ENCODE peak calls at places on chromosomes 4 and X, in five cellular contexts. One of them, this sample, is unnamed. For H3K36me3, the result is how much of the 10 kb centered on the place peaks cover.

GRCh38 chrX:121876316-121876715 is 828.9 kb downstream of the GLUD2 start:
- DNase-seq in prostate gland: no peak
- DNase-seq in testis: no peak
- DNase-seq in thoracic aorta: no peak
- DNase-seq in GM06990: no peak
- DNase-seq in this sample: no peak

GRCh38 chr4:20645231-20645630 is 55.0 kb upstream of the PACRGL start:
- DNase-seq in prostate gland: no peak
- DNase-seq in testis: no peak
- DNase-seq in thoracic aorta: no peak
- DNase-seq in GM06990: no peak
- DNase-seq in this sample: no peak

GRCh38 chrX:138710311-138710791 is 1.2 kb downstream of the FGF13 start:
- DNase-seq in prostate gland: peak
- DNase-seq in testis: peak
- DNase-seq in thoracic aorta: no peak
- DNase-seq in GM06990: no peak
- DNase-seq in this sample: no peak

GRCh38 chr4:121721700-121722099 is 24.9 kb upstream of the ANXA5 start:
- DNase-seq in prostate gland: no peak
- DNase-seq in testis: no peak
- DNase-seq in thoracic aorta: no peak
- DNase-seq in GM06990: no peak
- DNase-seq in this sample: no peak

GRCh38 chr4:51851090-51851936 is 8.4 kb downstream of the DCUN1D4 start:
- DNase-seq in prostate gland: no peak
- DNase-seq in testis: no peak
- DNase-seq in thoracic aorta: no peak
- DNase-seq in GM06990: no peak
- DNase-seq in this sample: no peak

GRCh38 chr4:102935716-102936115 is 66.9 kb downstream of the CISD2 start:
- DNase-seq in prostate gland: no peak
- DNase-seq in testis: no peak
- DNase-seq in thoracic aorta: no peak
- DNase-seq in GM06990: no peak
- DNase-seq in this sample: no peak

GRCh38 chr4:26141916-26142638 is 178.7 kb upstream of the RBPJ start:
- DNase-seq in prostate gland: peak
- DNase-seq in testis: peak
- DNase-seq in thoracic aorta: no peak
- DNase-seq in GM06990: no peak
- DNase-seq in this sample: peak

GRCh38 chr4:176187610-176188009 is 7.8 kb downstream of the SPATA4 start:
- DNase-seq in prostate gland: no peak
- DNase-seq in testis: no peak
- DNase-seq in thoracic aorta: no peak
- DNase-seq in GM06990: no peak
- DNase-seq in this sample: no peak

GRCh38 chrX:26100421-26100920 is 37.7 kb upstream of the MAGEB18 start:
- DNase-seq in prostate gland: no peak
- DNase-seq in testis: no peak
- DNase-seq in thoracic aorta: no peak
- DNase-seq in GM06990: no peak
- DNase-seq in this sample: no peak

GRCh38 chr4:77015390-77015789 is 60.4 kb downstream of the CCNI start:
- DNase-seq in prostate gland: no peak
- DNase-seq in testis: no peak
- DNase-seq in thoracic aorta: no peak
- DNase-seq in GM06990: no peak
- DNase-seq in this sample: no peak
- H3K36me3 ChIP-seq in prostate gland: under half
- H3K36me3 ChIP-seq in testis: under half
- H3K36me3 ChIP-seq in thoracic aorta: under half
- H3K36me3 ChIP-seq in GM06990: under half
- H3K36me3 ChIP-seq in this sample: under half

DNA sequence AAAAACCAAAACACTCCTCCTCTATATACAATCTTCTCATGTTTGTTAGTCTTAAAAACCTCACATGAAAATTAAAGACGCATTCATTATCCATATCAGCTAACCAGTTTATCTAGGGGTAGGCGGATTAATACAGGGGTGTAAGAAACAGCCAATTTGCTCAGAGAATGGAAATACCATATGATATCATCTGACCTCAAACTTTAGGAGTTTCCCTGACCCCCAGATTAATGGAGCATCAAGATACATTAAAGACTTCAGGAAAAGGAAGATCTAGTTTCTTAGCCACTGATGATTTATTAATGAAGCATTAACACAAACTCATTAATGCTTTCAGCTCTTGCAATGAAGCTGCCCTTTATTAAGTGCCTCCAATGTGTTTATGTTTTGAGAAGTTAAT is 67.5 kb downstream of the CAMK2D start:
- DNase-seq in prostate gland: no peak
- DNase-seq in testis: no peak
- DNase-seq in thoracic aorta: no peak
- DNase-seq in GM06990: no peak
- DNase-seq in this sample: no peak
- H3K36me3 ChIP-seq in prostate gland: under half
- H3K36me3 ChIP-seq in testis: under half
- H3K36me3 ChIP-seq in thoracic aorta: under half
- H3K36me3 ChIP-seq in GM06990: under half
- H3K36me3 ChIP-seq in this sample: under half

GRCh38 chr4:87126056-87126455 is 94.4 kb downstream of the KLHL8 start:
- DNase-seq in prostate gland: no peak
- DNase-seq in testis: no peak
- DNase-seq in thoracic aorta: no peak
- DNase-seq in GM06990: no peak
- DNase-seq in this sample: no peak
- H3K36me3 ChIP-seq in prostate gland: under half
- H3K36me3 ChIP-seq in testis: under half
- H3K36me3 ChIP-seq in thoracic aorta: under half
- H3K36me3 ChIP-seq in GM06990: under half
- H3K36me3 ChIP-seq in this sample: under half

GRCh38 chr4:118703118-118703517 is 17.9 kb downstream of the METTL14 start:
- DNase-seq in prostate gland: no peak
- DNase-seq in testis: no peak
- DNase-seq in thoracic aorta: no peak
- DNase-seq in GM06990: no peak
- DNase-seq in this sample: no peak
- H3K36me3 ChIP-seq in prostate gland: under half
- H3K36me3 ChIP-seq in testis: under half
- H3K36me3 ChIP-seq in thoracic aorta: under half
- H3K36me3 ChIP-seq in GM06990: under half
- H3K36me3 ChIP-seq in this sample: under half

GRCh38 chrX:129965166-129965565 is 17.3 kb upstream of the BCORL1 start:
- DNase-seq in prostate gland: no peak
- DNase-seq in testis: no peak
- DNase-seq in thoracic aorta: no peak
- DNase-seq in GM06990: no peak
- DNase-seq in this sample: no peak
- H3K36me3 ChIP-seq in prostate gland: under half
- H3K36me3 ChIP-seq in testis: under half
- H3K36me3 ChIP-seq in thoracic aorta: under half
- H3K36me3 ChIP-seq in GM06990: under half
- H3K36me3 ChIP-seq in this sample: under half

GRCh38 chrX:74277320-74277719 is 26.7 kb upstream of the ZCCHC13 start:
- DNase-seq in prostate gland: no peak
- DNase-seq in testis: no peak
- DNase-seq in thoracic aorta: no peak
- DNase-seq in GM06990: no peak
- DNase-seq in this sample: no peak

GRCh38 chrX:74270393-74270792 is 33.6 kb upstream of the ZCCHC13 start:
- DNase-seq in prostate gland: no peak
- DNase-seq in testis: no peak
- DNase-seq in thoracic aorta: no peak
- DNase-seq in GM06990: no peak
- DNase-seq in this sample: no peak

GRCh38 chrX:74277846-74278245 is 26.1 kb upstream of the ZCCHC13 start:
- DNase-seq in prostate gland: no peak
- DNase-seq in testis: no peak
- DNase-seq in thoracic aorta: no peak
- DNase-seq in GM06990: no peak
- DNase-seq in this sample: no peak

GRCh38 chrX:74272230-74272629 is 31.8 kb upstream of the ZCCHC13 start:
- DNase-seq in prostate gland: no peak
- DNase-seq in testis: no peak
- DNase-seq in thoracic aorta: no peak
- DNase-seq in GM06990: no peak
- DNase-seq in this sample: no peak
- H3K36me3 ChIP-seq in prostate gland: under half
- H3K36me3 ChIP-seq in testis: under half
- H3K36me3 ChIP-seq in thoracic aorta: under half
- H3K36me3 ChIP-seq in GM06990: under half
- H3K36me3 ChIP-seq in this sample: under half

DNA sequence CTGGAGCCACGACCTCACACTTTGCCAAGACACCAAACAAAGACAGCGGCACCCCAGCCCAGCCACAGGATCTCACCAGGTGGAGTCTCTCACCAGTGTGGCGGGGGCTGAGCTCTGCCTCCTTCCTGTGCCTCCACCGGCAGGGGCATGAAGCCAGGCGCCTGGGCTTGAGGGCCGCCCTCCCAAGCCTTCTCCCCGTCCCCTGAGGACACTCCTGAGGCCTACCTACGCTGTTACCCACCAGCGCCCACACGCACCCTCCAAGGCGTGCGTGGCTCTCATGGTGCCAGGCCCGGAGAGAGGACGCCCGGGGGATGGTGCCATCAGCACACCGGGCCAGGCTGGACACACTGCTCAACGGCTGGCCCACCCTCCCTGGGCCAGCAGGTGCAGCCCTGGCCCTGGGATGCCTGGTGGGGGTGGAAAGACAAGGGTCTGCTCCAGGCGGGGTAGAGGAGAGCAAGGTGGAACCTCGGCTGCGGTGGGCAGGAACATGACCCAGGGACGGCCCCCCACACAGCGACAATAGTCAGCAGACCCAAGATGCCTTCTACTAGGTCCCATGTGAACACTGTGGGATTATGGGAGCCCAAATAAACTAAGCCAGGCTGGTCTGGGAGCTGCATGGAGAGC is 22.1 kb downstream of the NELFA start:
- DNase-seq in prostate gland: no peak
- DNase-seq in testis: no peak
- DNase-seq in thoracic aorta: no peak
- DNase-seq in GM06990: no peak
- DNase-seq in this sample: no peak
- H3K36me3 ChIP-seq in prostate gland: under half
- H3K36me3 ChIP-seq in testis: under half
- H3K36me3 ChIP-seq in thoracic aorta: half or more
- H3K36me3 ChIP-seq in GM06990: under half
- H3K36me3 ChIP-seq in this sample: under half

DNA sequence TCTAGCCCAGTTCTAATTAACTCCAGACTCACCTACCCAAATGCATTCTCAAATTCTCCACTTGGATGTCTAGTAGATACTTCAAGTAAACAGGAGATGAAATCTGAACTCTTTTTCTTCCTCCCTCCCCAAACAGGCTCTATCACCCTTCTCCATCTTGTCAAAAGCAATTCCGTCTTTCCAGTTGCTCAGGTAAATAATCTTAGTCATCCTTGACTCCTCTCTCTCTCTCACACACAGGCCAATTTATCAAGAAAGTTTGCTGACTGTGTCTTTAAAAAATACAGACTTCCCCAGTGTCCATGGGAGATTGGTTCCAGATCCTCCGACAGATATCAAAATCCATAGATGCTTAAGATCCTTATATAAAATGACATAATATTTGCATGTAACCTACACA is 12.9 kb downstream of the TXK start:
- DNase-seq in prostate gland: no peak
- DNase-seq in testis: no peak
- DNase-seq in thoracic aorta: no peak
- DNase-seq in GM06990: no peak
- DNase-seq in this sample: no peak
- H3K36me3 ChIP-seq in prostate gland: under half
- H3K36me3 ChIP-seq in testis: under half
- H3K36me3 ChIP-seq in thoracic aorta: under half
- H3K36me3 ChIP-seq in GM06990: under half
- H3K36me3 ChIP-seq in this sample: under half

DNA sequence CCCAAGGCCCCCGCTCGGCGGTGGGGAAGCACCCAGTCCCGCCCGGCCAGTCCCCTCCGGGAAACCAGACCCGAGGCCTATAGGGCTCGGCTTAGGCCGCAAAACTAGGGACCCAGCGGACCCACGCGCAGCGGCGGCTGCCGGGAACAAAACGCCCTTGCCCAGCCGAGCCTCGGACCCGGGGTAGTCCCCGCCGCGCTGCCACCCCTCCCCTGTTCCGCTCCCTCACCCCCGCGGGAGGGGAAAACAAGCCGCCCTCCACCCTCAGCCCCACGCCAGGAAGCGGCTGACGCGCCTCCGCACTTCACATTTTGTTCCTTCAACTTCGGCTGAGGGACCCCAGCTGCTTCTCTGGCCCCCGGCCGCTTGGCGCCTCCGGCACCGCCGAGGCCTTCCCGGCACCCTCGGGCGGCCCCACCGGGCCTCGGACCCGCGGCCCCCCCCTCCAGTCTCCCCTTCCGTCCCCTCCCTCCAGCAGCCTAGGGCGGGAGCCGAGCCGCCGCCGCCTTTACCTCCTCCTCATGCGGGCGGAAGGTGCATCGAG is 694 bp downstream of the PDS5A start:
- DNase-seq in prostate gland: peak
- DNase-seq in testis: peak
- DNase-seq in thoracic aorta: no peak
- DNase-seq in GM06990: peak
- DNase-seq in this sample: peak
- H3K36me3 ChIP-seq in prostate gland: under half
- H3K36me3 ChIP-seq in testis: under half
- H3K36me3 ChIP-seq in thoracic aorta: under half
- H3K36me3 ChIP-seq in GM06990: under half
- H3K36me3 ChIP-seq in this sample: under half

This sample was measured in body of pancreas.